ENCODE peak calls at places on chromosomes 16 and 17, in eight cellular contexts. C, Q, P, V, B, X, T and E are unnamed samples.

GRCh38 chr17:44915321-44915726 is at the start of gene GFAP:
- DNase-seq in C (no peak), T (no peak), Q (no peak), X (no peak), B (no peak), V (no peak), P (no peak), E (no peak)

GRCh38 chr16:86167061-86167460 is 268.1 kb downstream of the IRF8 start:
- DNase-seq in B (no peak), V (no peak), C (no peak), X (no peak), T (no peak), Q (no peak), P (no peak), E (no peak)

GRCh38 chr16:3959148-3959547 is 78.6 kb upstream of the CREBBP start:
- DNase-seq in B (no peak), Q (no peak), X (no peak), C (no peak), V (no peak), P (no peak), T (no peak), E (no peak)

GRCh38 chr17:57350266-57350665 is 93.9 kb downstream of the MSI2 start:
- DNase-seq in C (no peak), V (no peak), B (no peak), X (no peak), Q (no peak), P (no peak), T (no peak), E (no peak)

GRCh38 chr17:61852857-61853256 is 10.5 kb downstream of the BRIP1 start:
- DNase-seq in B (no peak), P (no peak), X (no peak), C (no peak), Q (no peak), T (no peak), V (no peak), E (no peak)

GRCh38 chr16:55643161-55643970 is 12.4 kb upstream of the SLC6A2 start:
- DNase-seq in T (no peak), B (no peak), P (no peak), C (no peak), V (no peak), Q (no peak), X (no peak), E (no peak)

GRCh38 chr17:18041776-18042175 is 2.6 kb downstream of the GID4 start:
- DNase-seq in X (no peak), P (no peak), T (no peak), B (no peak), Q (no peak), V (no peak), C (no peak), E (no peak)

GRCh38 chr16:73565925-73566324 is 518.0 kb upstream of the ZFHX3 start:
- DNase-seq in B (no peak), X (no peak), Q (no peak), C (no peak), P (no peak), T (no peak), V (no peak), E (no peak)

GRCh38 chr17:31524926-31525800 is 133.7 kb downstream of the RAB11FIP4 start:
- DNase-seq in T (peak), Q (peak), V (peak), X (peak), C (peak), P (peak), B (peak), E (no peak)

GRCh38 chr17:65558683-65559311 is 2.7 kb downstream of the AXIN2 start:
- DNase-seq in B (no peak), V (no peak), Q (no peak), T (no peak), P (no peak), C (no peak), X (no peak), E (no peak)

GRCh38 chr16:70402916-70403659 is 35.8 kb downstream of the ST3GAL2 start:
- DNase-seq in X (no peak), C (no peak), Q (no peak), P (no peak), B (peak), V (no peak), T (no peak), E (peak)

GRCh38 chr17:17605747-17606083 is 14.2 kb upstream of the PEMT start:
- DNase-seq in C (no peak), T (no peak), V (no peak), P (no peak), B (no peak), Q (no peak), X (no peak), E (no peak)

GRCh38 chr16:70476272-70477020 is 22.1 kb downstream of the FCSK start:
- DNase-seq in P (peak), B (no peak), C (no peak), Q (peak), V (peak), T (peak), X (peak), E (no peak)

GRCh38 chr17:79077587-79077986 is 3.0 kb downstream of the ENGASE start:
- DNase-seq in T (no peak), P (no peak), X (no peak), Q (no peak), C (no peak), B (no peak), V (no peak), E (no peak)

GRCh38 chr17:80457236-80457856 is 19.1 kb downstream of the NPTX1 start:
- DNase-seq in X (no peak), B (peak), P (no peak), V (no peak), T (no peak), Q (no peak), C (no peak), E (peak)

GRCh38 chr16:1466054-1466453 is 8.8 kb downstream of the CLCN7 start:
- DNase-seq in C (no peak), V (no peak), B (no peak), Q (no peak), P (no peak), T (no peak), X (no peak), E (no peak)

GRCh38 chr17:32757963-32758362 is 119.0 kb downstream of the MYO1D start:
- DNase-seq in X (no peak), C (no peak), P (no peak), V (no peak), Q (no peak), B (no peak), T (no peak), E (no peak)

GRCh38 chr16:70298988-70299938 is at the start of gene DDX19B:
- DNase-seq in P (peak), X (peak), B (peak), C (peak), Q (peak), V (peak), T (peak), E (peak)

GRCh38 chr17:2697611-2698162 is 13.9 kb downstream of the CLUH start:
- DNase-seq in P (no peak), X (no peak), C (no peak), B (no peak), T (peak), V (no peak), Q (no peak), E (no peak)

GRCh38 chr16:5398203-5398602 is 300.6 kb upstream of the EEF2KMT start:
- DNase-seq in C (no peak), Q (no peak), T (no peak), V (no peak), X (no peak), P (no peak), B (no peak), E (no peak)

GRCh38 chr17:5418858-5419355 is 555 bp downstream of the NUP88 start:
- DNase-seq in C (peak), X (peak), Q (peak), P (peak), V (peak), T (peak), B (peak), E (peak)

GRCh38 chr16:68969338-68969737 is 126.0 kb downstream of the TANGO6 start:
- DNase-seq in B (no peak), P (no peak), Q (no peak), C (no peak), V (no peak), X (no peak), T (no peak), E (no peak)

GRCh38 chr17:82101767-82102679 is 4.0 kb upstream of the FASN start:
- DNase-seq in X (no peak), Q (no peak), P (no peak), T (no peak), C (no peak), B (peak), V (no peak), E (no peak)

GRCh38 chr16:22659933-22660332 is 149.2 kb downstream of the NPIPB5 start:
- DNase-seq in B (no peak), X (no peak), C (no peak), P (no peak), V (no peak), T (no peak), Q (peak), E (no peak)

GRCh38 chr17:39139137-39139516 is 12.3 kb downstream of the PLXDC1 start:
- DNase-seq in C (no peak), B (no peak), P (no peak), Q (no peak), T (no peak), X (no peak), V (no peak), E (no peak)

GRCh38 chr17:78995022-78995760 is 14.4 kb downstream of the CANT1 start:
- DNase-seq in X (no peak), T (no peak), B (no peak), P (no peak), C (no peak), Q (no peak), V (no peak), E (no peak)

GRCh38 chr17:2049333-2050245 is 5.3 kb upstream of the HIC1 start:
- DNase-seq in V (peak), C (peak), T (peak), B (peak), X (peak), P (peak), Q (peak), E (no peak)

GRCh38 chr16:86970726-86971125 is 346.5 kb downstream of the C16orf95 start:
- DNase-seq in X (no peak), C (no peak), T (no peak), B (no peak), Q (no peak), V (no peak), P (no peak), E (no peak)

GRCh38 chr17:61294286-61294685 is 105.4 kb upstream of the TBX2 start:
- DNase-seq in T (no peak), B (no peak), P (no peak), V (no peak), X (no peak), Q (no peak), C (no peak), E (no peak)

GRCh38 chr16:55391760-55392375 is 67.9 kb downstream of the IRX6 start:
- DNase-seq in B (no peak), Q (no peak), T (no peak), X (no peak), P (no peak), C (no peak), V (no peak), E (no peak)

GRCh38 chr17:19285218-19285900 is 48.2 kb downstream of the EPN2 start:
- DNase-seq in P (no peak), B (no peak), V (no peak), X (no peak), C (no peak), T (no peak), Q (no peak), E (no peak)

GRCh38 chr17:15257316-15257925 is 7.7 kb downstream of the PMP22 start:
- DNase-seq in V (peak), X (peak), Q (peak), T (peak), P (peak), B (peak), C (peak), E (peak)

GRCh38 chr17:14091367-14091766 is 22.1 kb downstream of the COX10 start:
- DNase-seq in V (no peak), B (no peak), T (no peak), Q (no peak), X (no peak), P (no peak), C (no peak), E (no peak)

GRCh38 chr16:84739349-84740124 is 39.7 kb downstream of the USP10 start:
- DNase-seq in T (no peak), C (no peak), Q (no peak), V (no peak), B (no peak), P (no peak), X (no peak), E (no peak)